ENCODE peak calls at places on chromosomes 2 and 18, in six cellular contexts. H, X, S, A, G and U are unnamed samples.

GRCh38 chr2:239400000-239400831 is 604 bp downstream of the HDAC4 start:
- DNase-seq in H (peak; percentile 50), X (no peak), S (peak; percentile 32), A (no peak), G (no peak), U (no peak)

GRCh38 chr2:236168110-236169067 is at the start of gene GBX2:
- DNase-seq in H (peak; percentile 92), X (no peak), S (no peak), A (peak; percentile 87), G (no peak), U (no peak)

GRCh38 chr2:237774811-237775553 is 23.6 kb upstream of the RBM44 start:
- DNase-seq in H (peak; percentile 33), X (peak; percentile 48), S (peak; percentile 79), A (peak; percentile 80), G (peak; percentile 11), U (peak; percentile 46)

GRCh38 chr18:79921984-79922965 is 29.2 kb downstream of the SLC66A2 start:
- DNase-seq in H (no peak), X (no peak), S (no peak), A (no peak), G (no peak), U (no peak)

GRCh38 chr2:160389875-160390274 is 103.7 kb downstream of the RBMS1 start:
- DNase-seq in H (no peak), X (no peak), S (no peak), A (no peak), G (no peak), U (no peak)

GRCh38 chr18:49944681-49945080 is 131.3 kb upstream of the ACAA2 start:
- DNase-seq in H (no peak), X (no peak), S (no peak), A (no peak), G (no peak), U (no peak)

GRCh38 chr2:147543056-147543455 is 301.8 kb upstream of the ACVR2A start:
- DNase-seq in H (no peak), X (no peak), S (no peak), A (no peak), G (no peak), U (no peak)

GRCh38 chr18:6409933-6410332 is 4.8 kb downstream of the L3MBTL4 start:
- DNase-seq in H (no peak), X (no peak), S (no peak), A (no peak), G (no peak), U (no peak)

GRCh38 chr2:152134488-152135280 is 35.8 kb upstream of the CACNB4 start:
- DNase-seq in H (no peak), X (no peak), S (peak; percentile 42), A (no peak), G (peak; percentile 28), U (no peak)

GRCh38 chr18:12946549-12947354 is 1.1 kb upstream of the SEH1L start:
- DNase-seq in H (peak; percentile 26), X (peak; percentile 11), S (peak; percentile 93), A (no peak), G (no peak), U (no peak)
- TF ChIP-seq POLR2A in H (peak; percentile 64), X (no peak), S (no peak), A (no peak), G (no peak), U (no peak)

GRCh38 chr2:59277656-59278055 is 1036.5 kb upstream of the FANCL start:
- DNase-seq in H (no peak), X (no peak), S (no peak), A (no peak), G (no peak), U (no peak)
- TF ChIP-seq TAF1 in H (no peak), X (no peak), S (no peak), A (no peak), G (no peak), U (no peak)

GRCh38 chr18:35580748-35581534 is 599 bp upstream of the GALNT1 start:
- DNase-seq in H (peak; percentile 70), X (peak; percentile 49), S (peak; percentile 23), A (peak; percentile 72), G (no peak), U (peak; percentile 41)
- TF ChIP-seq POLR2A in H (no peak), X (no peak), S (no peak), A (no peak), G (peak; percentile 75), U (peak; percentile 27)

GRCh38 chr18:51017140-51017874 is 12.7 kb upstream of the SMAD4 start:
- DNase-seq in H (no peak), X (no peak), S (no peak), A (peak; percentile 56), G (no peak), U (no peak)
- TF ChIP-seq TAF1 in H (no peak), X (no peak), S (no peak), A (peak; percentile 46), G (no peak), U (no peak)

DNA sequence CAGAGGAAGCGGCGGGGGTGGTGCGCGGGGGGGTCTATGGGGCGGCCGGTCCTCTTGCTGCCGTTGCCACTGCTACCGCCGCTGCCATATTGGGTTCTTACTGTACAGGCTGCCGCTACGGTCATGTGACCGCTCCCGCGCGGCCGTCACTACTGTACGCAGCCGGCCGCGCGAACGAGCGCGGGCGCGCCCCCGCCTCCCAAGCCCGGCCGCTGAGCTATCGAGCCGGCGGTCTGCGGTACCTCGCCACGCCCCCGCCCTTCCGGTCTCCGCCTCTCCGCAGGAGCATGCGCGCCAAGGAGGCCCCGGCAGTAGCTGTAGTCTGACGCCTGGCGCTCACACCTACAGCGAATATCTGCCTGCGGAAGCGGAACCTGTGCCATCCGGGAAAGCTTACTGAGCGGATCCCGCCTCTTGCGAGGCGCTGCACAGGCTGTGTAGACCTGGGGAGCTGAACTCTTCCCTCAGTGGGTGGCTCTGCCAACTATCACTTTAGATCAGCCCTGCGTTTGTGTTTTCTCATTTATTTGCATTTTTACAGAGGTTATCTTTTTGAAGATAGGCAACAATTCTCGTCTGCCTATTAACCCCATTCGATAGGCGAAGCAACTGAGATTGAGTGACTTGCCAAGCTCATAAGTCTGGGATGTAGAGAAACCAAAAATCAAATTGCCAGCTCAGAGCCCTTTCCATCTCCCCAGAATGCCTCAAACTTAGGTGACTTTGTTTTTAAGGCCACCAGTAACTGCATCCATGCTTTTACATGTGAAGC is at the start of gene ASXL2:
- DNase-seq in H (peak; percentile 93), X (peak; percentile 83), S (peak; percentile 97), A (peak; percentile 94), G (peak; percentile 92), U (peak; percentile 76)
- TF ChIP-seq POLR2A in H (peak; percentile 79), X (peak; percentile 90), S (peak; percentile 95), A (peak; percentile 63), G (peak; percentile 95), U (peak; percentile 90)

GRCh38 chr2:222672068-222672401 is 577 bp downstream of the MOGAT1 start:
- DNase-seq in H (no peak), X (no peak), S (no peak), A (no peak), G (no peak), U (no peak)

GRCh38 chr2:222669353-222669752 is 2.1 kb upstream of the MOGAT1 start:
- DNase-seq in H (no peak), X (no peak), S (no peak), A (no peak), G (no peak), U (no peak)

GRCh38 chr2:222673273-222673672 is 1.8 kb downstream of the MOGAT1 start:
- DNase-seq in H (no peak), X (no peak), S (no peak), A (no peak), G (no peak), U (no peak)

GRCh38 chr2:222670191-222671038 is 1.0 kb upstream of the MOGAT1 start:
- DNase-seq in H (no peak), X (no peak), S (peak; percentile 90), A (no peak), G (no peak), U (no peak)

GRCh38 chr2:222671259-222672067 is at the start of gene MOGAT1:
- DNase-seq in H (no peak), X (no peak), S (peak; percentile 71), A (peak; percentile 86), G (no peak), U (no peak)
- TF ChIP-seq TAF1 in H (no peak), X (no peak), S (peak; percentile 96), A (peak; percentile 58), G (no peak), U (no peak)

DNA sequence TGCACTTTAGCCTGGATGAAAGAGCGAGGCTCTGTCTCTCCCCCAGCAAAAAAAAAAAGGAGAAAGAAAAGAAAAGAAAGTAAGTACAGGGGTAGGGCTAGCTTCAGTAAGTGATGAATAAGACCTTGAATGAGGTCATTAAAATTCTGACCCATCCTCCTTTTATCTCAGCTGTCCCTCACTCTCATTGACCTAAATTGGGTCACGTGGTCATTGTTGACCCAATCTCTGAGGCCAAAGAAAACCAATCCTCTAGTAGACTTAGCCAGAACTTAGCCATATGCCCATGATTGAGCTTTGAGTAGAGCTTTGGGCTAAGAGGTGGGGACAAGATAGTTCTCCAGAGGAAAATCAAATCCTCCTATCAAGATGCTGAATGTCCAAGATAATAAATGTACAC is 149.3 kb downstream of the PDE11A start:
- DNase-seq in H (no peak), X (no peak), S (no peak), A (no peak), G (no peak), U (no peak)
- TF ChIP-seq POLR2A in H (no peak), X (no peak), S (no peak), A (no peak), G (no peak), U (no peak)